ENCODE peak calls at places on chromosomes 13 and 19, in four cellular contexts. One of them, this sample, is unnamed.

GRCh38 chr13:83819156-83819555 is 63.1 kb downstream of the SLITRK1 start:
- DNase-seq in EH: peak
- DNase-seq in Right ventricle myocardium inferior: no peak
- DNase-seq in choroid plexus epithelial cell: peak
- DNase-seq in this sample: no peak

GRCh38 chr19:3544742-3545668 is 6.0 kb downstream of the TEKTIP1 start:
- DNase-seq in EH: peak
- DNase-seq in Right ventricle myocardium inferior: peak
- DNase-seq in choroid plexus epithelial cell: peak
- DNase-seq in this sample: peak

GRCh38 chr19:3359850-3360493 is 6.4 kb upstream of the NFIC start:
- DNase-seq in Right ventricle myocardium inferior: peak
- DNase-seq in EH: no peak
- DNase-seq in choroid plexus epithelial cell: peak
- DNase-seq in this sample: peak

GRCh38 chr19:35901854-35902661 is at the start of gene HCST:
- DNase-seq in Right ventricle myocardium inferior: no peak
- DNase-seq in EH: peak
- DNase-seq in choroid plexus epithelial cell: no peak
- DNase-seq in this sample: peak

GRCh38 chr19:19748249-19748938 is 15.5 kb upstream of the ZNF14 start:
- DNase-seq in Right ventricle myocardium inferior: no peak
- DNase-seq in EH: no peak
- DNase-seq in choroid plexus epithelial cell: no peak
- DNase-seq in this sample: no peak

GRCh38 chr13:109254271-109254670 is 532.1 kb downstream of the IRS2 start:
- DNase-seq in Right ventricle myocardium inferior: no peak
- DNase-seq in EH: no peak
- DNase-seq in choroid plexus epithelial cell: no peak
- DNase-seq in this sample: no peak

GRCh38 chr19:40444181-40445005 is at the start of gene SERTAD3:
- DNase-seq in Right ventricle myocardium inferior: peak
- DNase-seq in EH: peak
- DNase-seq in choroid plexus epithelial cell: peak
- DNase-seq in this sample: peak

GRCh38 chr19:46303702-46304397 is 7.0 kb downstream of the HIF3A start:
- DNase-seq in EH: no peak
- DNase-seq in Right ventricle myocardium inferior: peak
- DNase-seq in choroid plexus epithelial cell: peak
- DNase-seq in this sample: peak